ENCODE peak calls at places on chromosomes 3 and 15, in eight cellular contexts. C is CD4-positive, alpha-beta T cell; F is HFF-Myc; A is cardiac muscle cell; E is IMR-90; J is pancreas; X is choroid plexus epithelial cell; B is tibial nerve. K is an unnamed sample.

GRCh38 chr3:172034786-172035685 is 4.3 kb upstream of the FNDC3B start:
- DNase-seq in J (no peak), E (peak), C (no peak), F (no peak), X (no peak), A (no peak), B (peak), K (no peak)

GRCh38 chr15:64703632-64703959 is 71.8 kb downstream of the RBPMS2 start:
- DNase-seq in J (no peak), C (no peak), E (no peak), X (no peak), F (no peak), B (no peak), A (no peak), K (no peak)

GRCh38 chr3:99548674-99549073 is 89.7 kb upstream of the COL8A1 start:
- DNase-seq in A (no peak), J (no peak), F (no peak), B (no peak), C (no peak), X (no peak), E (no peak), K (no peak)

GRCh38 chr3:147653309-147653923 is 244.3 kb downstream of the ZIC1 start:
- DNase-seq in J (no peak), A (no peak), F (no peak), E (no peak), C (no peak), X (peak), B (no peak), K (no peak)

GRCh38 chr3:130508970-130509369 is 8.0 kb upstream of the COL6A6 start:
- DNase-seq in E (no peak), C (no peak), B (peak), J (no peak), F (no peak), X (peak), A (no peak), K (no peak)

GRCh38 chr3:66092175-66092990 is 53.7 kb upstream of the MAGI1 start:
- DNase-seq in X (peak), C (no peak), B (no peak), A (no peak), E (no peak), J (no peak), F (no peak), K (no peak)

GRCh38 chr3:7820969-7821368 is 680.7 kb upstream of the LMCD1 start:
- DNase-seq in B (no peak), F (no peak), A (no peak), J (no peak), E (no peak), X (no peak), C (no peak), K (no peak)

GRCh38 chr3:177777699-177778098 is 580.4 kb upstream of the TBL1XR1 start:
- DNase-seq in X (peak), B (no peak), J (peak), E (peak), A (peak), C (peak), F (peak), K (peak)

GRCh38 chr3:15367059-15367458 is 34.7 kb upstream of the SH3BP5 start:
- DNase-seq in X (peak), A (no peak), B (no peak), F (no peak), E (peak), J (no peak), C (no peak), K (no peak)

GRCh38 chr3:114338651-114339357 is 45.0 kb downstream of the TIGIT start:
- DNase-seq in C (no peak), X (no peak), F (no peak), E (no peak), J (no peak), B (no peak), A (no peak), K (no peak)

GRCh38 chr3:141769171-141769894 is 6.1 kb downstream of the GRK7 start:
- DNase-seq in X (peak), J (no peak), E (peak), C (no peak), A (peak), B (no peak), F (no peak), K (no peak)

GRCh38 chr3:194395201-194395600 is 3.9 kb downstream of the GP5 start:
- DNase-seq in B (no peak), J (no peak), C (no peak), A (no peak), E (peak), F (no peak), X (peak), K (no peak)

GRCh38 chr15:39030291-39031070 is 465.9 kb upstream of the RASGRP1 start:
- DNase-seq in F (no peak), E (peak), B (no peak), X (no peak), C (no peak), A (no peak), J (no peak), K (no peak)

GRCh38 chr3:102142379-102143058 is 292.3 kb upstream of the ZPLD1 start:
- DNase-seq in C (no peak), A (no peak), F (no peak), X (peak), B (no peak), J (no peak), E (no peak), K (no peak)

GRCh38 chr3:133895208-133896001 is at the start of gene RAB6B:
- DNase-seq in E (peak), A (peak), J (peak), B (no peak), X (peak), C (no peak), F (no peak), K (no peak)

GRCh38 chr3:194277547-194278091 is 73.5 kb downstream of the CPN2 start:
- DNase-seq in B (no peak), X (peak), E (peak), A (no peak), F (no peak), J (no peak), C (no peak), K (no peak)

GRCh38 chr15:29533667-29534066 is 264.0 kb upstream of the NSMCE3 start:
- DNase-seq in E (no peak), F (no peak), B (no peak), A (no peak), X (peak), J (no peak), C (no peak), K (no peak)

GRCh38 chr3:183637106-183637486 is 1.7 kb downstream of the KLHL24 start:
- DNase-seq in A (no peak), C (no peak), F (no peak), E (no peak), B (no peak), J (no peak), X (no peak), K (no peak)

GRCh38 chr3:158735296-158736033 is 3.2 kb upstream of the RARRES1 start:
- DNase-seq in F (no peak), E (no peak), J (no peak), X (no peak), B (no peak), A (no peak), C (no peak), K (no peak)

GRCh38 chr3:54932606-54933005 is 4.7 kb upstream of the LRTM1 start:
- DNase-seq in X (no peak), J (no peak), A (no peak), C (no peak), B (no peak), E (no peak), F (no peak), K (no peak)

GRCh38 chr15:38554354-38554753 is 10.3 kb downstream of the RASGRP1 start:
- DNase-seq in J (no peak), E (peak), B (no peak), X (peak), C (no peak), A (no peak), F (no peak), K (no peak)

GRCh38 chr15:58392611-58393161 is 39.1 kb upstream of the LIPC start:
- DNase-seq in F (no peak), J (no peak), C (no peak), A (peak), E (no peak), X (no peak), B (no peak), K (no peak)

GRCh38 chr15:36075333-36075732 is 504.1 kb upstream of the CDIN1 start:
- DNase-seq in E (peak), B (no peak), A (no peak), X (no peak), F (peak), J (no peak), C (no peak), K (no peak)

GRCh38 chr15:87562203-87562602 is 694.3 kb downstream of the NTRK3 start:
- DNase-seq in J (no peak), E (no peak), F (no peak), X (no peak), C (no peak), B (no peak), A (no peak), K (no peak)
- TF ChIP-seq CTCF in J (no peak), E (no peak), F (no peak), X (no peak), C (no peak), B (no peak), A (no peak), K (no peak)

GRCh38 chr3:186257866-186258265 is 104.2 kb downstream of the DGKG start:
- DNase-seq in A (no peak), E (peak), F (no peak), B (no peak), J (no peak), X (peak), C (no peak), K (no peak)

GRCh38 chr3:186258968-186259367 is 103.1 kb downstream of the DGKG start:
- DNase-seq in C (no peak), X (no peak), E (no peak), J (no peak), B (no peak), A (peak), F (no peak), K (no peak)

GRCh38 chr3:186251948-186252619 is 110.0 kb downstream of the DGKG start:
- DNase-seq in C (no peak), A (no peak), J (peak), E (no peak), X (peak), F (no peak), B (no peak), K (no peak)

GRCh38 chr3:186254676-186255665 is 107.1 kb downstream of the DGKG start:
- DNase-seq in B (no peak), J (no peak), X (no peak), C (no peak), F (no peak), E (no peak), A (no peak), K (peak)

GRCh38 chr3:186255703-186256331 is 106.2 kb downstream of the DGKG start:
- DNase-seq in A (peak), B (no peak), J (peak), X (no peak), F (no peak), E (no peak), C (no peak), K (no peak)
- TF ChIP-seq CTCF in A (no peak), B (no peak), J (no peak), X (peak), F (no peak), E (peak), C (no peak), K (peak)

DNA sequence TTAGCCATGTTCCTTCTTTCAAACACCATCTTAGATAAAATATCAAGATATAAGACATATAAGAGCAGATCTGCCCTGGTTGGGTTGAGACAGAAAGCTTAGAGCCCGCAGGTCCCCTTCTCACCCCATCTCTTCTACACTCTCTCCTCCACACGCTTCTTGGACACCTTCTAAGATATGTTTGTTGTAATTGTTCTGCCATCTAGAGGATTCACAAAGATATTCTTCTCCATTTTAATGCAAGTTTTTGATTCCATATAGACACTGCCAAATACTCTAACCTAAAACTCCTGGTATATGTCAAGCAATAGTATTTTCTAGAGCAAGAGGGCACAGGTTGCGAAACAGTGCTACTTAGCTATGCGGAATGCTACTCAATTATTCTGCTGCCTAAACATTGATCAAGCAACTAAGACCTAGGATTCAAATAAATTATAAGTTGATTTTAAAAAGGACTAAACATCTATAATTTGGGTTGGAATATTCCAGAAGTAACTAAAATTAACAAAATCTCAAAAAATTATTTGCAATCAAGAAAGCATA is 6.8 kb downstream of the CHRM5 start:
- DNase-seq in B (no peak), X (peak), A (no peak), F (no peak), C (no peak), E (no peak), J (no peak), K (no peak)
- TF ChIP-seq CTCF in B (no peak), X (peak), A (no peak), F (no peak), C (no peak), E (peak), J (no peak), K (no peak)

DNA sequence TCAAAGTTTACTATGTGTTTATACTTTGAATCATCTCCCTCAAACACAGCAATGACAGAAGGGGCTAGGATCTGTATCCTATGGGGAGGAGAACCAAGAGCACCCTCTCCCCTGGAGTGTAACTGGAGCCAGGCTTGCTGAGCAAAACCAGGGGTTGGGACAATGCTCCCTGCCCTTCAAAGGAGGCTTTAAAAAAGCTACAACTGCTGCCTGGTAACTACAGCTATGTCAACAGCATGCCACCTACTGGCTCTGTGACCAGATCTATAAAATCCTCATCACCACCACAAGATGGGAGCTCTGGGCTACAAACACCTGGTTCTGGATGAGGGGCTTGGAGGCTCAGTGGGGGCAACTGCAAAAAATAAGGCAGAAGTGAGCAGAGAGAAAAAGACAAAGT is 61.9 kb downstream of the ANO10 start:
- DNase-seq in A (peak), J (no peak), X (no peak), B (no peak), E (peak), C (no peak), F (no peak), K (no peak)
- TF ChIP-seq CTCF in A (no peak), J (no peak), X (peak), B (no peak), E (peak), C (no peak), F (no peak), K (no peak)

GRCh38 chr15:73965094-73965729 is 26.9 kb downstream of the STOML1 start:
- DNase-seq in J (no peak), X (no peak), E (no peak), A (peak), C (no peak), F (no peak), B (no peak), K (no peak)
- TF ChIP-seq CTCF in J (no peak), X (no peak), E (no peak), A (no peak), C (peak), F (no peak), B (peak), K (no peak)

DNA sequence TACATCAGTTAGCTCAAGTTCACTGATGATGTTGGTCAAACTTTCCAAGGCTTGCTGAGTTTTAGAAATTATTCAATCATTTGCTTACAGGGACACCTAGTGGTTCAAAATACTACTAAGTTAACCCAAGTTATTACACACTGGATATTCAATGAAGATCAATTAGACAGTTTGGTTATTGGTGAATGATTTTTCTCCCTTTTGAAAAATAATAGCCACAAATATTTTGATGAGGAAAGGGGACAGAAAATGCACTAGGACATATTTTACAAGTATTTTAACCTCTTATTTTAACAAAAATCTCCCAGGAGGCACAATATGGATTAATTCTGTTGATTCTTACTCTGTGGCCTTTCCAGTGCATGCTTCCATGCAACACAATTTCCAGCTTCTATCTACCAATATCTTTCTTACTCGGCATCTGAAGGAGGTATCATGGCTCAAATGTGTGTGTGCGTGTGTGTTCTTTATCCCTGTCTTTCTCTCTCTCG is 20.1 kb upstream of the GOLGA6L2 start:
- DNase-seq in C (no peak), J (no peak), A (peak), B (no peak), F (peak), E (peak), X (peak), K (no peak)
- TF ChIP-seq CTCF in C (no peak), J (no peak), A (peak), B (peak), F (no peak), E (peak), X (no peak), K (peak)